ENCODE peak calls at places on chromosomes 11 and 22, in ten cellular contexts. C, H, L, X, U, I, A, W, D and Y are unnamed samples.

GRCh38 chr11:46278387-46279173 is 1.1 kb downstream of the CREB3L1 start:
- DNase-seq in C (peak; percentile 76), H (no peak), L (peak; percentile 80), X (peak; percentile 74), U (no peak), I (peak; percentile 50), A (peak; percentile 70), W (peak; percentile 75), D (no peak), Y (peak; percentile 64)

GRCh38 chr11:124839051-124839971 is 25.9 kb upstream of the ROBO3 start:
- DNase-seq in C (no peak), H (no peak), L (no peak), X (peak; percentile 15), U (no peak), I (no peak), A (no peak), W (no peak), D (peak; percentile 18), Y (no peak)

GRCh38 chr11:112605093-112605666 is 344.5 kb upstream of the PLET1 start:
- DNase-seq in C (no peak), H (no peak), L (no peak), X (no peak), U (no peak), I (no peak), A (no peak), W (no peak), D (no peak), Y (no peak)

GRCh38 chr11:65111537-65112225 is at the start of gene TM7SF2:
- DNase-seq in C (peak; percentile 93), H (peak; percentile 88), L (peak; percentile 94), X (peak; percentile 91), U (peak; percentile 70), I (peak; percentile 86), A (peak; percentile 91), W (peak; percentile 98), D (peak; percentile 98), Y (peak; percentile 95)

GRCh38 chr22:18966748-18967147 is 30.7 kb upstream of the PRODH start:
- DNase-seq in C (no peak), H (no peak), L (no peak), X (no peak), U (no peak), I (no peak), A (no peak), W (no peak), D (no peak), Y (no peak)

GRCh38 chr22:39535302-39535805 is 2.8 kb upstream of the RPS19BP1 start:
- DNase-seq in C (no peak), H (no peak), L (no peak), X (no peak), U (no peak), I (no peak), A (no peak), W (no peak), D (no peak), Y (no peak)

GRCh38 chr11:112267188-112267591 is 6.5 kb upstream of the PLET1 start:
- DNase-seq in C (no peak), H (no peak), L (no peak), X (no peak), U (no peak), I (no peak), A (no peak), W (no peak), D (no peak), Y (no peak)

GRCh38 chr11:72918825-72919224 is 104.6 kb downstream of the ATG16L2 start:
- DNase-seq in C (no peak), H (no peak), L (no peak), X (no peak), U (no peak), I (peak; percentile 23), A (no peak), W (no peak), D (no peak), Y (no peak)

GRCh38 chr11:64713031-64713780 is 9.8 kb downstream of the NRXN2 start:
- DNase-seq in C (no peak), H (no peak), L (no peak), X (peak; percentile 50), U (no peak), I (peak; percentile 31), A (peak; percentile 46), W (peak; percentile 62), D (no peak), Y (peak; percentile 74)

GRCh38 chr11:134418119-134418840 is 6.2 kb upstream of the B3GAT1 start:
- DNase-seq in C (no peak), H (no peak), L (peak; percentile 47), X (peak; percentile 51), U (no peak), I (no peak), A (peak; percentile 32), W (no peak), D (no peak), Y (no peak)

GRCh38 chr11:122634507-122634906 is 21.0 kb upstream of the UBASH3B start:
- DNase-seq in C (peak; percentile 20), H (no peak), L (no peak), X (peak; percentile 15), U (no peak), I (peak; percentile 92), A (no peak), W (no peak), D (no peak), Y (peak; percentile 21)

GRCh38 chr11:107683807-107684206 is 28.0 kb downstream of the SLN start:
- DNase-seq in C (no peak), H (no peak), L (no peak), X (peak; percentile 9), U (no peak), I (no peak), A (peak; percentile 53), W (no peak), D (no peak), Y (peak; percentile 30)

GRCh38 chr11:65445604-65446445 is 23.2 kb downstream of the NEAT1 start:
- DNase-seq in C (no peak), H (no peak), L (no peak), X (no peak), U (no peak), I (peak; percentile 85), A (no peak), W (no peak), D (no peak), Y (no peak)

GRCh38 chr22:27507066-27507715 is 294.4 kb downstream of the MN1 start:
- DNase-seq in C (no peak), H (no peak), L (no peak), X (no peak), U (no peak), I (no peak), A (no peak), W (no peak), D (no peak), Y (no peak)

GRCh38 chr11:113193077-113193476 is 121.3 kb upstream of the TTC12 start:
- DNase-seq in C (no peak), H (no peak), L (no peak), X (no peak), U (no peak), I (peak; percentile 36), A (no peak), W (no peak), D (no peak), Y (no peak)

GRCh38 chr11:134599180-134599810 is 187.3 kb upstream of the B3GAT1 start:
- DNase-seq in C (no peak), H (no peak), L (no peak), X (no peak), U (no peak), I (no peak), A (no peak), W (no peak), D (no peak), Y (no peak)

GRCh38 chr11:68191661-68192579 is 21.2 kb downstream of the KMT5B start:
- DNase-seq in C (no peak), H (no peak), L (no peak), X (no peak), U (no peak), I (no peak), A (no peak), W (no peak), D (no peak), Y (no peak)

GRCh38 chr11:123382555-123383074 is 47.5 kb upstream of the GRAMD1B start:
- DNase-seq in C (no peak), H (no peak), L (no peak), X (no peak), U (no peak), I (no peak), A (no peak), W (no peak), D (no peak), Y (no peak)

GRCh38 chr11:2089536-2090165 is 49.5 kb downstream of the IGF2 start:
- DNase-seq in C (peak; percentile 44), H (peak; percentile 37), L (peak; percentile 79), X (no peak), U (no peak), I (peak; percentile 24), A (peak; percentile 86), W (peak; percentile 49), D (peak; percentile 50), Y (peak; percentile 34)

GRCh38 chr11:122439911-122440782 is 215.4 kb upstream of the UBASH3B start:
- DNase-seq in C (no peak), H (no peak), L (peak; percentile 13), X (peak; percentile 12), U (no peak), I (peak; percentile 42), A (no peak), W (no peak), D (no peak), Y (no peak)

GRCh38 chr11:35932121-35932520 is 11.7 kb upstream of the LDLRAD3 start:
- DNase-seq in C (no peak), H (no peak), L (no peak), X (no peak), U (no peak), I (no peak), A (no peak), W (no peak), D (no peak), Y (no peak)

GRCh38 chr11:116282481-116282880 is 490.3 kb downstream of the BUD13 start:
- DNase-seq in C (no peak), H (no peak), L (no peak), X (no peak), U (no peak), I (no peak), A (no peak), W (no peak), D (no peak), Y (no peak)

GRCh38 chr11:78147807-78148206 is 8.4 kb upstream of the ALG8 start:
- DNase-seq in C (no peak), H (no peak), L (no peak), X (no peak), U (no peak), I (no peak), A (no peak), W (no peak), D (no peak), Y (no peak)

GRCh38 chr11:102226702-102227101 is 90.6 kb upstream of the BIRC3 start:
- DNase-seq in C (no peak), H (no peak), L (peak; percentile 84), X (no peak), U (peak; percentile 24), I (no peak), A (no peak), W (no peak), D (no peak), Y (no peak)